ENCODE peak calls at places on chromosomes 1 and 21, in nine cellular contexts. One of them, this sample, is unnamed.

GRCh38 chr1:60848583-60849188 is 233.7 kb upstream of the NFIA start:
- DNase-seq in stimulated activated CD4-positive, alpha-beta T cell treated with anti-CD3 and anti-CD28 coated beads, TNF-alpha, amount 100 ng/mL, for 24 hours: no peak
- DNase-seq in anterior cingulate cortex: no peak
- DNase-seq in central memory CD4-positive, alpha-beta T cell: no peak
- DNase-seq in kidney tubule cell: peak
- DNase-seq in CD4-positive, alpha-beta T cell: no peak
- DNase-seq in CD8-positive, alpha-beta T cell: no peak
- DNase-seq in RPMI7951: no peak
- DNase-seq in activated CD4-positive, alpha-beta T cell treated with anti-CD3 and anti-CD28 coated beads, Interleukin-2, amount 50 U/mL, for 48 hours: no peak
- DNase-seq in this sample: no peak

GRCh38 chr1:182833271-182833670 is 5.9 kb upstream of the DHX9 start:
- DNase-seq in stimulated activated CD4-positive, alpha-beta T cell treated with anti-CD3 and anti-CD28 coated beads, TNF-alpha, amount 100 ng/mL, for 24 hours: no peak
- DNase-seq in anterior cingulate cortex: no peak
- DNase-seq in central memory CD4-positive, alpha-beta T cell: no peak
- DNase-seq in kidney tubule cell: peak
- DNase-seq in CD4-positive, alpha-beta T cell: no peak
- DNase-seq in CD8-positive, alpha-beta T cell: no peak
- DNase-seq in RPMI7951: peak
- DNase-seq in activated CD4-positive, alpha-beta T cell treated with anti-CD3 and anti-CD28 coated beads, Interleukin-2, amount 50 U/mL, for 48 hours: no peak
- DNase-seq in this sample: no peak

GRCh38 chr1:36321119-36321951 is 2.1 kb downstream of the EVA1B start:
- DNase-seq in stimulated activated CD4-positive, alpha-beta T cell treated with anti-CD3 and anti-CD28 coated beads, TNF-alpha, amount 100 ng/mL, for 24 hours: no peak
- DNase-seq in anterior cingulate cortex: no peak
- DNase-seq in central memory CD4-positive, alpha-beta T cell: no peak
- DNase-seq in kidney tubule cell: peak
- DNase-seq in CD4-positive, alpha-beta T cell: peak
- DNase-seq in CD8-positive, alpha-beta T cell: no peak
- DNase-seq in RPMI7951: no peak
- DNase-seq in activated CD4-positive, alpha-beta T cell treated with anti-CD3 and anti-CD28 coated beads, Interleukin-2, amount 50 U/mL, for 48 hours: peak
- DNase-seq in this sample: peak

GRCh38 chr1:245599413-245600174 is 444.8 kb downstream of the KIF26B start:
- DNase-seq in stimulated activated CD4-positive, alpha-beta T cell treated with anti-CD3 and anti-CD28 coated beads, TNF-alpha, amount 100 ng/mL, for 24 hours: no peak
- DNase-seq in anterior cingulate cortex: no peak
- DNase-seq in central memory CD4-positive, alpha-beta T cell: no peak
- DNase-seq in kidney tubule cell: peak
- DNase-seq in CD4-positive, alpha-beta T cell: no peak
- DNase-seq in CD8-positive, alpha-beta T cell: no peak
- DNase-seq in RPMI7951: peak
- DNase-seq in activated CD4-positive, alpha-beta T cell treated with anti-CD3 and anti-CD28 coated beads, Interleukin-2, amount 50 U/mL, for 48 hours: no peak
- DNase-seq in this sample: no peak

GRCh38 chr1:78650114-78650513 is 483 bp downstream of the IFI44 start:
- DNase-seq in stimulated activated CD4-positive, alpha-beta T cell treated with anti-CD3 and anti-CD28 coated beads, TNF-alpha, amount 100 ng/mL, for 24 hours: no peak
- DNase-seq in anterior cingulate cortex: no peak
- DNase-seq in central memory CD4-positive, alpha-beta T cell: no peak
- DNase-seq in kidney tubule cell: no peak
- DNase-seq in CD4-positive, alpha-beta T cell: no peak
- DNase-seq in CD8-positive, alpha-beta T cell: no peak
- DNase-seq in RPMI7951: peak
- DNase-seq in activated CD4-positive, alpha-beta T cell treated with anti-CD3 and anti-CD28 coated beads, Interleukin-2, amount 50 U/mL, for 48 hours: no peak
- DNase-seq in this sample: no peak

GRCh38 chr1:234373938-234374240 is 633 bp downstream of the COA6 start:
- DNase-seq in stimulated activated CD4-positive, alpha-beta T cell treated with anti-CD3 and anti-CD28 coated beads, TNF-alpha, amount 100 ng/mL, for 24 hours: no peak
- DNase-seq in anterior cingulate cortex: no peak
- DNase-seq in central memory CD4-positive, alpha-beta T cell: no peak
- DNase-seq in kidney tubule cell: no peak
- DNase-seq in CD4-positive, alpha-beta T cell: no peak
- DNase-seq in CD8-positive, alpha-beta T cell: no peak
- DNase-seq in RPMI7951: no peak
- DNase-seq in activated CD4-positive, alpha-beta T cell treated with anti-CD3 and anti-CD28 coated beads, Interleukin-2, amount 50 U/mL, for 48 hours: no peak
- DNase-seq in this sample: no peak

GRCh38 chr1:89198500-89199072 is at the start of gene GBP4:
- DNase-seq in stimulated activated CD4-positive, alpha-beta T cell treated with anti-CD3 and anti-CD28 coated beads, TNF-alpha, amount 100 ng/mL, for 24 hours: peak
- DNase-seq in anterior cingulate cortex: no peak
- DNase-seq in central memory CD4-positive, alpha-beta T cell: peak
- DNase-seq in kidney tubule cell: peak
- DNase-seq in CD4-positive, alpha-beta T cell: peak
- DNase-seq in CD8-positive, alpha-beta T cell: peak
- DNase-seq in RPMI7951: peak
- DNase-seq in activated CD4-positive, alpha-beta T cell treated with anti-CD3 and anti-CD28 coated beads, Interleukin-2, amount 50 U/mL, for 48 hours: peak
- DNase-seq in this sample: peak

GRCh38 chr1:87084247-87084836 is 169.9 kb downstream of the HS2ST1 start:
- DNase-seq in stimulated activated CD4-positive, alpha-beta T cell treated with anti-CD3 and anti-CD28 coated beads, TNF-alpha, amount 100 ng/mL, for 24 hours: no peak
- DNase-seq in anterior cingulate cortex: no peak
- DNase-seq in central memory CD4-positive, alpha-beta T cell: peak
- DNase-seq in kidney tubule cell: peak
- DNase-seq in CD4-positive, alpha-beta T cell: no peak
- DNase-seq in CD8-positive, alpha-beta T cell: no peak
- DNase-seq in RPMI7951: peak
- DNase-seq in activated CD4-positive, alpha-beta T cell treated with anti-CD3 and anti-CD28 coated beads, Interleukin-2, amount 50 U/mL, for 48 hours: no peak
- DNase-seq in this sample: no peak

GRCh38 chr1:230849451-230850194 is 18.7 kb downstream of the C1orf198 start:
- DNase-seq in stimulated activated CD4-positive, alpha-beta T cell treated with anti-CD3 and anti-CD28 coated beads, TNF-alpha, amount 100 ng/mL, for 24 hours: no peak
- DNase-seq in anterior cingulate cortex: peak
- DNase-seq in central memory CD4-positive, alpha-beta T cell: no peak
- DNase-seq in kidney tubule cell: peak
- DNase-seq in CD4-positive, alpha-beta T cell: no peak
- DNase-seq in CD8-positive, alpha-beta T cell: no peak
- DNase-seq in RPMI7951: peak
- DNase-seq in activated CD4-positive, alpha-beta T cell treated with anti-CD3 and anti-CD28 coated beads, Interleukin-2, amount 50 U/mL, for 48 hours: no peak
- DNase-seq in this sample: no peak

GRCh38 chr1:81113688-81114087 is 687.0 kb upstream of the ADGRL2 start:
- DNase-seq in stimulated activated CD4-positive, alpha-beta T cell treated with anti-CD3 and anti-CD28 coated beads, TNF-alpha, amount 100 ng/mL, for 24 hours: no peak
- DNase-seq in anterior cingulate cortex: no peak
- DNase-seq in central memory CD4-positive, alpha-beta T cell: no peak
- DNase-seq in kidney tubule cell: peak
- DNase-seq in CD4-positive, alpha-beta T cell: no peak
- DNase-seq in CD8-positive, alpha-beta T cell: no peak
- DNase-seq in RPMI7951: no peak
- DNase-seq in activated CD4-positive, alpha-beta T cell treated with anti-CD3 and anti-CD28 coated beads, Interleukin-2, amount 50 U/mL, for 48 hours: no peak
- DNase-seq in this sample: no peak

GRCh38 chr1:154941332-154941995 is 4.9 kb upstream of the PMVK start:
- DNase-seq in stimulated activated CD4-positive, alpha-beta T cell treated with anti-CD3 and anti-CD28 coated beads, TNF-alpha, amount 100 ng/mL, for 24 hours: no peak
- DNase-seq in anterior cingulate cortex: no peak
- DNase-seq in central memory CD4-positive, alpha-beta T cell: no peak
- DNase-seq in kidney tubule cell: no peak
- DNase-seq in CD4-positive, alpha-beta T cell: no peak
- DNase-seq in CD8-positive, alpha-beta T cell: no peak
- DNase-seq in RPMI7951: no peak
- DNase-seq in activated CD4-positive, alpha-beta T cell treated with anti-CD3 and anti-CD28 coated beads, Interleukin-2, amount 50 U/mL, for 48 hours: no peak
- DNase-seq in this sample: no peak

GRCh38 chr1:244173240-244173639 is 122.2 kb downstream of the ZBTB18 start:
- DNase-seq in stimulated activated CD4-positive, alpha-beta T cell treated with anti-CD3 and anti-CD28 coated beads, TNF-alpha, amount 100 ng/mL, for 24 hours: no peak
- DNase-seq in anterior cingulate cortex: no peak
- DNase-seq in central memory CD4-positive, alpha-beta T cell: no peak
- DNase-seq in kidney tubule cell: no peak
- DNase-seq in CD4-positive, alpha-beta T cell: no peak
- DNase-seq in CD8-positive, alpha-beta T cell: no peak
- DNase-seq in RPMI7951: no peak
- DNase-seq in activated CD4-positive, alpha-beta T cell treated with anti-CD3 and anti-CD28 coated beads, Interleukin-2, amount 50 U/mL, for 48 hours: no peak
- DNase-seq in this sample: no peak

GRCh38 chr1:40372658-40373322 is 737 bp upstream of the SMAP2 start:
- DNase-seq in stimulated activated CD4-positive, alpha-beta T cell treated with anti-CD3 and anti-CD28 coated beads, TNF-alpha, amount 100 ng/mL, for 24 hours: no peak
- DNase-seq in anterior cingulate cortex: no peak
- DNase-seq in central memory CD4-positive, alpha-beta T cell: no peak
- DNase-seq in kidney tubule cell: no peak
- DNase-seq in CD4-positive, alpha-beta T cell: no peak
- DNase-seq in CD8-positive, alpha-beta T cell: no peak
- DNase-seq in RPMI7951: no peak
- DNase-seq in activated CD4-positive, alpha-beta T cell treated with anti-CD3 and anti-CD28 coated beads, Interleukin-2, amount 50 U/mL, for 48 hours: no peak
- DNase-seq in this sample: no peak

GRCh38 chr1:32893198-32894018 is 7.1 kb downstream of the HPCA start:
- DNase-seq in stimulated activated CD4-positive, alpha-beta T cell treated with anti-CD3 and anti-CD28 coated beads, TNF-alpha, amount 100 ng/mL, for 24 hours: no peak
- DNase-seq in anterior cingulate cortex: peak
- DNase-seq in central memory CD4-positive, alpha-beta T cell: no peak
- DNase-seq in kidney tubule cell: peak
- DNase-seq in CD4-positive, alpha-beta T cell: no peak
- DNase-seq in CD8-positive, alpha-beta T cell: no peak
- DNase-seq in RPMI7951: peak
- DNase-seq in activated CD4-positive, alpha-beta T cell treated with anti-CD3 and anti-CD28 coated beads, Interleukin-2, amount 50 U/mL, for 48 hours: no peak
- DNase-seq in this sample: no peak

GRCh38 chr1:70934197-70934961 is 113.2 kb downstream of the PTGER3 start:
- DNase-seq in stimulated activated CD4-positive, alpha-beta T cell treated with anti-CD3 and anti-CD28 coated beads, TNF-alpha, amount 100 ng/mL, for 24 hours: no peak
- DNase-seq in anterior cingulate cortex: no peak
- DNase-seq in central memory CD4-positive, alpha-beta T cell: no peak
- DNase-seq in kidney tubule cell: peak
- DNase-seq in CD4-positive, alpha-beta T cell: no peak
- DNase-seq in CD8-positive, alpha-beta T cell: no peak
- DNase-seq in RPMI7951: no peak
- DNase-seq in activated CD4-positive, alpha-beta T cell treated with anti-CD3 and anti-CD28 coated beads, Interleukin-2, amount 50 U/mL, for 48 hours: no peak
- DNase-seq in this sample: no peak

GRCh38 chr1:185369786-185370185 is 52.7 kb upstream of the IVNS1ABP start:
- DNase-seq in stimulated activated CD4-positive, alpha-beta T cell treated with anti-CD3 and anti-CD28 coated beads, TNF-alpha, amount 100 ng/mL, for 24 hours: no peak
- DNase-seq in anterior cingulate cortex: no peak
- DNase-seq in central memory CD4-positive, alpha-beta T cell: no peak
- DNase-seq in kidney tubule cell: no peak
- DNase-seq in CD4-positive, alpha-beta T cell: no peak
- DNase-seq in CD8-positive, alpha-beta T cell: no peak
- DNase-seq in RPMI7951: peak
- DNase-seq in activated CD4-positive, alpha-beta T cell treated with anti-CD3 and anti-CD28 coated beads, Interleukin-2, amount 50 U/mL, for 48 hours: no peak
- DNase-seq in this sample: no peak

GRCh38 chr1:53417003-53417402 is 42.2 kb upstream of the DMRTB1 start:
- DNase-seq in stimulated activated CD4-positive, alpha-beta T cell treated with anti-CD3 and anti-CD28 coated beads, TNF-alpha, amount 100 ng/mL, for 24 hours: no peak
- DNase-seq in anterior cingulate cortex: no peak
- DNase-seq in central memory CD4-positive, alpha-beta T cell: no peak
- DNase-seq in kidney tubule cell: no peak
- DNase-seq in CD4-positive, alpha-beta T cell: no peak
- DNase-seq in CD8-positive, alpha-beta T cell: no peak
- DNase-seq in RPMI7951: no peak
- DNase-seq in activated CD4-positive, alpha-beta T cell treated with anti-CD3 and anti-CD28 coated beads, Interleukin-2, amount 50 U/mL, for 48 hours: no peak
- DNase-seq in this sample: no peak

GRCh38 chr1:65948609-65949229 is 156.0 kb downstream of the PDE4B start:
- DNase-seq in stimulated activated CD4-positive, alpha-beta T cell treated with anti-CD3 and anti-CD28 coated beads, TNF-alpha, amount 100 ng/mL, for 24 hours: no peak
- DNase-seq in anterior cingulate cortex: peak
- DNase-seq in central memory CD4-positive, alpha-beta T cell: no peak
- DNase-seq in kidney tubule cell: peak
- DNase-seq in CD4-positive, alpha-beta T cell: no peak
- DNase-seq in CD8-positive, alpha-beta T cell: no peak
- DNase-seq in RPMI7951: peak
- DNase-seq in activated CD4-positive, alpha-beta T cell treated with anti-CD3 and anti-CD28 coated beads, Interleukin-2, amount 50 U/mL, for 48 hours: no peak
- DNase-seq in this sample: no peak

GRCh38 chr1:68229927-68230812 is 2.2 kb downstream of the WLS start:
- DNase-seq in stimulated activated CD4-positive, alpha-beta T cell treated with anti-CD3 and anti-CD28 coated beads, TNF-alpha, amount 100 ng/mL, for 24 hours: no peak
- DNase-seq in anterior cingulate cortex: no peak
- DNase-seq in central memory CD4-positive, alpha-beta T cell: no peak
- DNase-seq in kidney tubule cell: peak
- DNase-seq in CD4-positive, alpha-beta T cell: no peak
- DNase-seq in CD8-positive, alpha-beta T cell: no peak
- DNase-seq in RPMI7951: peak
- DNase-seq in activated CD4-positive, alpha-beta T cell treated with anti-CD3 and anti-CD28 coated beads, Interleukin-2, amount 50 U/mL, for 48 hours: no peak
- DNase-seq in this sample: no peak

GRCh38 chr21:31005019-31005418 is 33.3 kb downstream of the KRTAP19-8 start:
- DNase-seq in stimulated activated CD4-positive, alpha-beta T cell treated with anti-CD3 and anti-CD28 coated beads, TNF-alpha, amount 100 ng/mL, for 24 hours: no peak
- DNase-seq in anterior cingulate cortex: no peak
- DNase-seq in central memory CD4-positive, alpha-beta T cell: no peak
- DNase-seq in kidney tubule cell: no peak
- DNase-seq in CD4-positive, alpha-beta T cell: no peak
- DNase-seq in CD8-positive, alpha-beta T cell: no peak
- DNase-seq in RPMI7951: no peak
- DNase-seq in activated CD4-positive, alpha-beta T cell treated with anti-CD3 and anti-CD28 coated beads, Interleukin-2, amount 50 U/mL, for 48 hours: no peak
- DNase-seq in this sample: no peak

GRCh38 chr1:94425821-94426484 is 7.8 kb downstream of the ABCD3 start:
- DNase-seq in stimulated activated CD4-positive, alpha-beta T cell treated with anti-CD3 and anti-CD28 coated beads, TNF-alpha, amount 100 ng/mL, for 24 hours: no peak
- DNase-seq in anterior cingulate cortex: no peak
- DNase-seq in central memory CD4-positive, alpha-beta T cell: no peak
- DNase-seq in kidney tubule cell: no peak
- DNase-seq in CD4-positive, alpha-beta T cell: no peak
- DNase-seq in CD8-positive, alpha-beta T cell: no peak
- DNase-seq in RPMI7951: no peak
- DNase-seq in activated CD4-positive, alpha-beta T cell treated with anti-CD3 and anti-CD28 coated beads, Interleukin-2, amount 50 U/mL, for 48 hours: no peak
- DNase-seq in this sample: no peak

GRCh38 chr1:160085686-160086089 is 4.3 kb downstream of the KCNJ9 start:
- DNase-seq in stimulated activated CD4-positive, alpha-beta T cell treated with anti-CD3 and anti-CD28 coated beads, TNF-alpha, amount 100 ng/mL, for 24 hours: peak
- DNase-seq in anterior cingulate cortex: peak
- DNase-seq in central memory CD4-positive, alpha-beta T cell: peak
- DNase-seq in kidney tubule cell: peak
- DNase-seq in CD4-positive, alpha-beta T cell: peak
- DNase-seq in CD8-positive, alpha-beta T cell: peak
- DNase-seq in RPMI7951: peak
- DNase-seq in activated CD4-positive, alpha-beta T cell treated with anti-CD3 and anti-CD28 coated beads, Interleukin-2, amount 50 U/mL, for 48 hours: peak
- DNase-seq in this sample: peak

GRCh38 chr1:232435746-232436145 is 194.2 kb downstream of the SIPA1L2 start:
- DNase-seq in stimulated activated CD4-positive, alpha-beta T cell treated with anti-CD3 and anti-CD28 coated beads, TNF-alpha, amount 100 ng/mL, for 24 hours: no peak
- DNase-seq in anterior cingulate cortex: no peak
- DNase-seq in central memory CD4-positive, alpha-beta T cell: no peak
- DNase-seq in kidney tubule cell: no peak
- DNase-seq in CD4-positive, alpha-beta T cell: no peak
- DNase-seq in CD8-positive, alpha-beta T cell: no peak
- DNase-seq in RPMI7951: peak
- DNase-seq in activated CD4-positive, alpha-beta T cell treated with anti-CD3 and anti-CD28 coated beads, Interleukin-2, amount 50 U/mL, for 48 hours: no peak
- DNase-seq in this sample: no peak

GRCh38 chr1:197510691-197511378 is 242.8 kb downstream of the CRB1 start:
- DNase-seq in stimulated activated CD4-positive, alpha-beta T cell treated with anti-CD3 and anti-CD28 coated beads, TNF-alpha, amount 100 ng/mL, for 24 hours: no peak
- DNase-seq in anterior cingulate cortex: no peak
- DNase-seq in central memory CD4-positive, alpha-beta T cell: no peak
- DNase-seq in kidney tubule cell: no peak
- DNase-seq in CD4-positive, alpha-beta T cell: no peak
- DNase-seq in CD8-positive, alpha-beta T cell: no peak
- DNase-seq in RPMI7951: no peak
- DNase-seq in activated CD4-positive, alpha-beta T cell treated with anti-CD3 and anti-CD28 coated beads, Interleukin-2, amount 50 U/mL, for 48 hours: no peak
- DNase-seq in this sample: no peak

GRCh38 chr1:47231314-47232186 is 475 bp downstream of the TAL1 start:
- DNase-seq in stimulated activated CD4-positive, alpha-beta T cell treated with anti-CD3 and anti-CD28 coated beads, TNF-alpha, amount 100 ng/mL, for 24 hours: no peak
- DNase-seq in anterior cingulate cortex: no peak
- DNase-seq in central memory CD4-positive, alpha-beta T cell: peak
- DNase-seq in kidney tubule cell: peak
- DNase-seq in CD4-positive, alpha-beta T cell: no peak
- DNase-seq in CD8-positive, alpha-beta T cell: no peak
- DNase-seq in RPMI7951: peak
- DNase-seq in activated CD4-positive, alpha-beta T cell treated with anti-CD3 and anti-CD28 coated beads, Interleukin-2, amount 50 U/mL, for 48 hours: peak
- DNase-seq in this sample: no peak

GRCh38 chr1:160078392-160079195 is 2.7 kb upstream of the KCNJ9 start:
- DNase-seq in stimulated activated CD4-positive, alpha-beta T cell treated with anti-CD3 and anti-CD28 coated beads, TNF-alpha, amount 100 ng/mL, for 24 hours: peak
- DNase-seq in anterior cingulate cortex: peak
- DNase-seq in central memory CD4-positive, alpha-beta T cell: peak
- DNase-seq in kidney tubule cell: peak
- DNase-seq in CD4-positive, alpha-beta T cell: peak
- DNase-seq in CD8-positive, alpha-beta T cell: no peak
- DNase-seq in RPMI7951: peak
- DNase-seq in activated CD4-positive, alpha-beta T cell treated with anti-CD3 and anti-CD28 coated beads, Interleukin-2, amount 50 U/mL, for 48 hours: peak
- DNase-seq in this sample: peak

GRCh38 chr1:44270666-44271628 is 57.7 kb downstream of the DMAP1 start:
- DNase-seq in stimulated activated CD4-positive, alpha-beta T cell treated with anti-CD3 and anti-CD28 coated beads, TNF-alpha, amount 100 ng/mL, for 24 hours: no peak
- DNase-seq in anterior cingulate cortex: peak
- DNase-seq in central memory CD4-positive, alpha-beta T cell: no peak
- DNase-seq in kidney tubule cell: no peak
- DNase-seq in CD4-positive, alpha-beta T cell: no peak
- DNase-seq in CD8-positive, alpha-beta T cell: no peak
- DNase-seq in RPMI7951: no peak
- DNase-seq in activated CD4-positive, alpha-beta T cell treated with anti-CD3 and anti-CD28 coated beads, Interleukin-2, amount 50 U/mL, for 48 hours: no peak
- DNase-seq in this sample: no peak

GRCh38 chr1:106620521-106620954 is 435.9 kb upstream of the PRMT6 start:
- DNase-seq in stimulated activated CD4-positive, alpha-beta T cell treated with anti-CD3 and anti-CD28 coated beads, TNF-alpha, amount 100 ng/mL, for 24 hours: no peak
- DNase-seq in anterior cingulate cortex: peak
- DNase-seq in central memory CD4-positive, alpha-beta T cell: no peak
- DNase-seq in kidney tubule cell: peak
- DNase-seq in CD4-positive, alpha-beta T cell: no peak
- DNase-seq in CD8-positive, alpha-beta T cell: no peak
- DNase-seq in RPMI7951: peak
- DNase-seq in activated CD4-positive, alpha-beta T cell treated with anti-CD3 and anti-CD28 coated beads, Interleukin-2, amount 50 U/mL, for 48 hours: no peak
- DNase-seq in this sample: no peak

GRCh38 chr1:96522927-96523326 is 198.7 kb upstream of the PTBP2 start:
- DNase-seq in stimulated activated CD4-positive, alpha-beta T cell treated with anti-CD3 and anti-CD28 coated beads, TNF-alpha, amount 100 ng/mL, for 24 hours: no peak
- DNase-seq in anterior cingulate cortex: no peak
- DNase-seq in central memory CD4-positive, alpha-beta T cell: no peak
- DNase-seq in kidney tubule cell: peak
- DNase-seq in CD4-positive, alpha-beta T cell: no peak
- DNase-seq in CD8-positive, alpha-beta T cell: no peak
- DNase-seq in RPMI7951: no peak
- DNase-seq in activated CD4-positive, alpha-beta T cell treated with anti-CD3 and anti-CD28 coated beads, Interleukin-2, amount 50 U/mL, for 48 hours: no peak
- DNase-seq in this sample: no peak

GRCh38 chr1:214377886-214378285 is 96.9 kb downstream of the SMYD2 start:
- DNase-seq in stimulated activated CD4-positive, alpha-beta T cell treated with anti-CD3 and anti-CD28 coated beads, TNF-alpha, amount 100 ng/mL, for 24 hours: no peak
- DNase-seq in anterior cingulate cortex: no peak
- DNase-seq in central memory CD4-positive, alpha-beta T cell: no peak
- DNase-seq in kidney tubule cell: no peak
- DNase-seq in CD4-positive, alpha-beta T cell: no peak
- DNase-seq in CD8-positive, alpha-beta T cell: no peak
- DNase-seq in RPMI7951: peak
- DNase-seq in activated CD4-positive, alpha-beta T cell treated with anti-CD3 and anti-CD28 coated beads, Interleukin-2, amount 50 U/mL, for 48 hours: no peak
- DNase-seq in this sample: no peak

GRCh38 chr1:36172983-36173382 is 17.0 kb downstream of the MAP7D1 start:
- DNase-seq in stimulated activated CD4-positive, alpha-beta T cell treated with anti-CD3 and anti-CD28 coated beads, TNF-alpha, amount 100 ng/mL, for 24 hours: no peak
- DNase-seq in anterior cingulate cortex: no peak
- DNase-seq in central memory CD4-positive, alpha-beta T cell: no peak
- DNase-seq in kidney tubule cell: peak
- DNase-seq in CD4-positive, alpha-beta T cell: no peak
- DNase-seq in CD8-positive, alpha-beta T cell: no peak
- DNase-seq in RPMI7951: peak
- DNase-seq in activated CD4-positive, alpha-beta T cell treated with anti-CD3 and anti-CD28 coated beads, Interleukin-2, amount 50 U/mL, for 48 hours: no peak
- DNase-seq in this sample: no peak